ENCODE peak calls at places on chromosomes 11 and 22, in five cellular contexts. P, I, O, W and C are unnamed samples.

GRCh38 chr11:85947431-85948272 is 92.5 kb downstream of the CCDC83 start:
- DNase-seq in P (no peak), I (no peak), O (peak; percentile 65), W (no peak), C (peak; percentile 63)

GRCh38 chr11:43983221-43983795 is 40.9 kb downstream of the C11orf96 start:
- DNase-seq in P (no peak), I (no peak), O (peak; percentile 65), W (no peak), C (no peak)

GRCh38 chr22:30079952-30080533 is at the start of gene HORMAD2:
- DNase-seq in P (no peak), I (no peak), O (no peak), W (no peak), C (peak; percentile 85)

GRCh38 chr11:44943696-44944095 is 7.0 kb downstream of the TP53I11 start:
- DNase-seq in P (no peak), I (no peak), O (no peak), W (peak; percentile 66), C (no peak)

GRCh38 chr22:49935561-49935960 is 17.1 kb downstream of the CRELD2 start:
- DNase-seq in P (no peak), I (no peak), O (no peak), W (no peak), C (no peak)

GRCh38 chr22:29630180-29630498 is 26.7 kb downstream of the NF2 start:
- DNase-seq in P (no peak), I (no peak), O (no peak), W (no peak), C (no peak)

GRCh38 chr22:42891696-42892095 is 34.6 kb upstream of the ARFGAP3 start:
- DNase-seq in P (no peak), I (no peak), O (no peak), W (no peak), C (no peak)

GRCh38 chr11:61671527-61671926 is 8.7 kb upstream of the DAGLA start:
- DNase-seq in P (no peak), I (no peak), O (peak; percentile 43), W (no peak), C (no peak)

GRCh38 chr11:58394195-58394594 is 12.5 kb downstream of the OR5B3 start:
- DNase-seq in P (no peak), I (no peak), O (peak; percentile 99), W (no peak), C (no peak)

GRCh38 chr22:21974058-21974649 is 8.4 kb downstream of the TOP3B start:
- DNase-seq in P (no peak), I (no peak), O (no peak), W (no peak), C (no peak)

GRCh38 chr11:3222941-3223905 is 4.6 kb upstream of the MRGPRG start:
- DNase-seq in P (no peak), I (no peak), O (no peak), W (no peak), C (no peak)